ENCODE peak calls at places on chromosomes 2 and 18, in eight cellular contexts. M is transverse colon, B is lower lobe of right lung, O is SJSA1, L is psoas muscle, S is heart left ventricle, V is OCI-LY7, J is PC-3. D is an unnamed sample.

GRCh38 chr2:27095745-27096651 is 9.4 kb downstream of the KHK start:
- DNase-seq in S (peak; percentile 74), V (peak; percentile 75), M (peak; percentile 55), B (peak; percentile 67), O (no peak), J (peak; percentile 23), L (peak; percentile 61), D (peak; percentile 70)

GRCh38 chr18:26327062-26327461 is 100.8 kb downstream of the TAF4B start:
- DNase-seq in S (no peak), V (no peak), M (no peak), B (no peak), O (no peak), J (peak; percentile 40), L (no peak), D (no peak)

GRCh38 chr2:36615214-36615613 is 17.2 kb upstream of the FEZ2 start:
- DNase-seq in M (no peak), S (no peak), B (no peak), V (no peak), O (no peak), L (no peak), J (no peak), D (no peak)

GRCh38 chr2:141029424-141030078 is 1101.3 kb downstream of the LRP1B start:
- DNase-seq in O (no peak), J (no peak), B (no peak), M (no peak), V (no peak), L (no peak), S (no peak), D (no peak)

GRCh38 chr2:188291617-188292445 is at the start of gene GULP1:
- DNase-seq in J (peak; percentile 75), O (peak; percentile 91), B (peak; percentile 81), L (peak; percentile 81), V (no peak), M (peak; percentile 76), S (peak; percentile 85), D (peak; percentile 98)

GRCh38 chr2:17239550-17239949 is 278.7 kb downstream of the RAD51AP2 start:
- DNase-seq in S (no peak), V (no peak), B (no peak), M (no peak), J (no peak), O (no peak), L (no peak), D (no peak)

GRCh38 chr18:76932026-76932819 is 109.9 kb downstream of the ZNF236 start:
- DNase-seq in L (peak; percentile 76), J (no peak), S (no peak), O (no peak), V (no peak), M (no peak), B (no peak), D (no peak)

GRCh38 chr18:29488617-29489016 is 1311.7 kb upstream of the CDH2 start:
- DNase-seq in L (no peak), V (no peak), B (no peak), O (no peak), J (peak; percentile 10), M (no peak), S (no peak), D (no peak)

GRCh38 chr18:46398005-46398404 is 259.0 kb downstream of the LOXHD1 start:
- DNase-seq in V (no peak), L (no peak), O (no peak), B (no peak), J (no peak), S (no peak), M (no peak), D (no peak)

GRCh38 chr18:45688113-45688512 is 35.9 kb upstream of the SLC14A1 start:
- DNase-seq in J (no peak), O (no peak), V (no peak), S (no peak), B (no peak), L (no peak), M (no peak), D (no peak)

GRCh38 chr18:22434973-22435608 is 17.4 kb upstream of the CTAGE1 start:
- DNase-seq in M (no peak), O (peak; percentile 55), L (no peak), S (no peak), B (no peak), V (no peak), J (peak; percentile 79), D (no peak)

GRCh38 chr18:79611040-79611681 is 68.4 kb upstream of the CTDP1 start:
- DNase-seq in M (no peak), O (peak; percentile 97), S (no peak), J (peak; percentile 54), B (peak; percentile 22), L (peak; percentile 52), V (no peak), D (no peak)

GRCh38 chr2:75199428-75200011 is at the start of gene TACR1:
- DNase-seq in M (peak; percentile 50), O (peak; percentile 80), J (peak; percentile 53), L (peak; percentile 49), V (no peak), S (peak; percentile 80), B (peak; percentile 73), D (no peak)

GRCh38 chr2:33215299-33215698 is 261.1 kb upstream of the RASGRP3 start:
- DNase-seq in S (peak; percentile 74), O (no peak), V (no peak), J (peak; percentile 16), B (no peak), L (peak; percentile 78), M (no peak), D (peak; percentile 14)

GRCh38 chr2:186543561-186544131 is 46.2 kb upstream of the ITGAV start:
- DNase-seq in M (no peak), S (no peak), J (peak; percentile 50), O (peak; percentile 88), V (no peak), L (no peak), B (no peak), D (peak; percentile 62)

GRCh38 chr2:171505374-171505773 is 16.9 kb upstream of the CYBRD1 start:
- DNase-seq in O (peak; percentile 23), S (no peak), J (no peak), V (no peak), B (no peak), L (no peak), M (no peak), D (no peak)

GRCh38 chr2:96344011-96344410 is 8.4 kb downstream of the NCAPH start:
- DNase-seq in B (no peak), S (no peak), V (no peak), J (no peak), M (peak; percentile 39), O (no peak), L (no peak), D (no peak)

DNA sequence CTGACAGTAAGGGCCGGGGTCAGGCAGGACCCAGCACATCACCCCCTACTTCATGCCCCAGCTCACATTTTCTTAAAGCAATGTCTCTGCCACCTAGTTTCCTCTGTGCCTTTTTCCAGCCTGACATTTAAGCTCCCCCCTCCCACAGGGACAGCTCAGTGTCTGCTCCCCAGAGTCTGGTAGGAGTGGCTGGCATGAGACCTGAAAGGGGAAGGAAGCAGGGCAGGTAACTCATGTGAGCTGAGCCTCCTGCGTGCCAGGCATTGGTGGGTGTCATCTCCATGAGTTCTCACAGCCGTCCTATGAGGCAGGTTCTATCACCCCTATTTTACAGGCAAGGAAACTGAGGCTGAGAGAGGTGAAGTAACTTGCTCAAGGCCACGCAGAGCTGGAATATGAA is 1.5 kb downstream of the DNAJB2 start:
- DNase-seq in J (no peak), M (no peak), O (no peak), L (no peak), S (no peak), B (no peak), V (no peak), D (no peak)
- H3K4me3 ChIP-seq in J (no peak overlapping the region), M (no peak overlapping the region), O (no peak overlapping the region), L (peak overlapping the region; percentile 92), S (no peak overlapping the region), B (no peak overlapping the region), V (peak overlapping the region; percentile 83), D (no peak overlapping the region)

GRCh38 chr2:173079968-173080860 is 4.6 kb downstream of the MAP3K20 start:
- DNase-seq in S (no peak), L (no peak), J (peak; percentile 96), V (no peak), M (no peak), B (no peak), O (peak; percentile 95), D (no peak)
- H3K4me1 ChIP-seq in S (no peaks in the 10 kb centered on the region), L (peaks cover 53% of the 10 kb centered on the region), J (peaks cover 35% of the 10 kb centered on the region), V (peaks cover 14% of the 10 kb centered on the region), M (peaks cover 29% of the 10 kb centered on the region), B (peaks cover 2% of the 10 kb centered on the region), O (peaks cover 46% of the 10 kb centered on the region), D (peaks cover 12% of the 10 kb centered on the region)

DNA sequence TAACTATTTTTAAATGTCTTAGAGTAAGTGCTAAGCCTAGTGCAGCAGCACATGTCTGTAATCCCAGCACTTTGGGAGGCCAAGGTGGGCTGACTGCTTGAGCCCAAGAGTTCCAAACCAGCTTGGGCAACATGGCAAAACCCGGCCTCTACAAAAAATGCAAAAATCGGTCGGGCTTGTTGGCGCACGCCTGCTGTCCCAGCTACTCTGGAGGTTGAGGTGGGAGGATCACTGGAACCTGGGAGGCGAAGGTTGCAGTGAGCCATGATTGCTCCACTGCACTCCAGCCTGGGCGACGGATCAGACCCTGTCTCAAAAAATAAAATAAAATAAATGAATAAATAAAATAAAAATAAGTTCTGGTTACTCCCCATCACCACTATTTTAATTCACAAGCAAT is 783.4 kb downstream of the ERBB4 start:
- DNase-seq in S (no peak), J (no peak), V (no peak), L (no peak), B (no peak), O (no peak), M (no peak), D (no peak)
- H3K27ac ChIP-seq in S (no peak overlapping the region), J (no peak overlapping the region), V (no peak overlapping the region), L (no peak overlapping the region), B (no peak overlapping the region), O (no peak overlapping the region), M (no peak overlapping the region), D (no peak overlapping the region)

GRCh38 chr2:53784431-53784830 is 2.3 kb downstream of the ASB3 start:
- DNase-seq in J (no peak), M (no peak), S (no peak), O (no peak), V (no peak), B (no peak), L (no peak), D (no peak)

GRCh38 chr2:53786371-53787254 is at the start of the genes ASB3 and ERLEC1:
- DNase-seq in J (peak; percentile 83), V (peak; percentile 93), B (peak; percentile 94), S (peak; percentile 94), O (peak; percentile 91), L (peak; percentile 91), M (peak; percentile 91), D (peak; percentile 96)

GRCh38 chr2:53787911-53788289 is 1.1 kb downstream of the ERLEC1 start:
- DNase-seq in M (no peak), J (peak; percentile 14), O (no peak), B (no peak), L (no peak), V (no peak), S (no peak), D (peak; percentile 20)

GRCh38 chr2:53787255-53787910 is 539 bp downstream of the ERLEC1 start:
- DNase-seq in S (no peak), J (peak; percentile 36), B (no peak), V (peak; percentile 13), O (peak; percentile 28), M (no peak), L (no peak), D (no peak)

DNA sequence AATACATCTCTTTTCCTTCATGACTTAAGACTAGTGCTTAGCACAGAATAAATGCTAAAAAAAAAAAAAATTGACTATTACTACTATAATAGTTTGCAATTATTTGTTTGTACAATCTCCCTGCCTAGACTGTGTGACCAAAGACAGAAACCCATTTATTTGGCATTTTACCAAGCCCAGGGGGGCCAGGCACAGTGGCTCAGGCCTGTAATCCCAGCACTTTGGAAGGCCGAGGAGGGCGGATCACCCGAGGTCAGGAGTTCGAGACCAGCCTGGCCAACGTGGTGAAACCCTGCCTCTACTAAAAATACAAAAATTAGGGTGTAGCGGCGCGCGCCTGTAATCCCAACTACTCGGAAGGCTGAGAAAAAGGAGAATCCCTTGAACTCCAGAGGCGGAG is 1.4 kb downstream of the ASB3 start:
- DNase-seq in M (no peak), J (no peak), S (no peak), O (no peak), L (no peak), V (no peak), B (no peak), D (peak; percentile 27)
- H3K4me3 ChIP-seq in M (no peak overlapping the region), J (peak overlapping the region; percentile 96), S (peak overlapping the region; percentile 92), O (peak overlapping the region; percentile 77), L (peak overlapping the region; percentile 78), V (peak overlapping the region; percentile 94), B (peak overlapping the region; percentile 94), D (peak overlapping the region; percentile 78)